ENCODE peak calls at places on chromosomes 11 and 22, in five cellular contexts. J is amniotic epithelial cell, T is anterior cingulate cortex, P is fibroblast of gingiva, H is HEK293T. F is an unnamed sample.

GRCh38 chr11:1829039-1829820 is 5.6 kb upstream of the SYT8 start:
- DNase-seq in J (peak), T (no peak), P (peak), H (no peak), F (peak)

GRCh38 chr11:131924446-131925240 is 554.2 kb downstream of the NTM start:
- DNase-seq in J (no peak), T (no peak), P (peak), H (no peak), F (peak)

GRCh38 chr22:32482708-32483107 is 8.1 kb downstream of the FBXO7 start:
- DNase-seq in J (peak), T (no peak), P (no peak), H (no peak), F (peak)

GRCh38 chr11:45917286-45917622 is 423 bp downstream of the PEX16 start:
- DNase-seq in J (no peak), T (no peak), P (no peak), H (no peak), F (no peak)

GRCh38 chr11:8963569-8964323 is 496 bp downstream of the TMEM9B start:
- DNase-seq in J (peak), T (no peak), P (no peak), H (peak), F (peak)

GRCh38 chr22:48490513-48491411 is 1336.9 kb downstream of the BRD1 start:
- DNase-seq in J (no peak), T (no peak), P (no peak), H (no peak), F (no peak)

GRCh38 chr11:27524155-27524554 is 17.6 kb upstream of the LIN7C start:
- DNase-seq in J (peak), T (no peak), P (peak), H (no peak), F (peak)

GRCh38 chr11:67309166-67309565 is 5.8 kb downstream of the SSH3 start:
- DNase-seq in J (no peak), T (no peak), P (no peak), H (no peak), F (no peak)

GRCh38 chr11:64729851-64730382 is 6.9 kb upstream of the NRXN2 start:
- DNase-seq in J (no peak), T (no peak), P (no peak), H (peak), F (no peak)

GRCh38 chr11:120342226-120342625 is 6.0 kb downstream of the ARHGEF12 start:
- DNase-seq in J (no peak), T (no peak), P (no peak), H (no peak), F (no peak)

GRCh38 chr22:45932066-45932465 is 44.9 kb downstream of the WNT7B start:
- DNase-seq in J (peak), T (no peak), P (no peak), H (no peak), F (peak)

F was measured in astrocyte.